ENCODE peak calls at places on chromosome 10, in nine cellular contexts. Q is Kasumi-1, D is heart right ventricle, J is mesenchymal stem cell, U is NCI-H1092, K is nephron progenitor cell, S is type B pancreatic cell, P is EL, V is posterior cingulate gyrus. F is an unnamed sample.

GRCh38 chr10:30587522-30588031 is 42.0 kb downstream of the LYZL2 start:
- DNase-seq in J (no peak), P (no peak), V (no peak), K (no peak), D (no peak), Q (peak), U (no peak), S (no peak), F (no peak)

GRCh38 chr10:30422296-30422695 is 11.7 kb upstream of the MAP3K8 start:
- DNase-seq in K (no peak), S (no peak), P (no peak), U (no peak), D (no peak), Q (no peak), J (no peak), V (no peak), F (no peak)

GRCh38 chr10:97442277-97442676 is 3.5 kb downstream of the EXOSC1 start:
- DNase-seq in D (no peak), V (no peak), P (no peak), U (no peak), J (no peak), K (no peak), Q (no peak), S (no peak), F (no peak)

GRCh38 chr10:133203652-133204195 is 26.3 kb upstream of the UTF1 start:
- DNase-seq in V (no peak), Q (no peak), K (no peak), P (no peak), D (peak), S (no peak), J (no peak), U (no peak), F (no peak)

GRCh38 chr10:124529661-124530214 is 68.1 kb downstream of the LHPP start:
- DNase-seq in V (no peak), J (no peak), K (no peak), D (no peak), S (no peak), Q (no peak), U (no peak), P (no peak), F (no peak)

GRCh38 chr10:47360419-47361040 is 12.4 kb downstream of the RBP3 start:
- DNase-seq in J (no peak), U (no peak), Q (no peak), K (no peak), V (no peak), P (no peak), D (no peak), S (peak), F (no peak)

GRCh38 chr10:88903715-88904114 is 23.7 kb downstream of the STAMBPL1 start:
- DNase-seq in J (no peak), S (no peak), D (no peak), P (no peak), V (no peak), Q (no peak), K (no peak), U (no peak), F (no peak)

GRCh38 chr10:4195214-4195613 is 410.2 kb upstream of the KLF6 start:
- DNase-seq in K (no peak), P (peak), D (no peak), U (no peak), J (peak), V (no peak), Q (no peak), S (no peak), F (no peak)

GRCh38 chr10:77601488-77601887 is 36.1 kb downstream of the KCNMA1 start:
- DNase-seq in Q (no peak), J (peak), K (no peak), D (no peak), V (no peak), P (no peak), S (no peak), U (no peak), F (no peak)